ENCODE peak calls at places on chromosomes 7 and 10, in six cellular contexts. E, K, A, C, Y and Q are unnamed samples.

GRCh38 chr7:31102151-31102972 is 50.3 kb downstream of the ADCYAP1R1 start:
- DNase-seq in E (no peak), K (no peak), A (no peak), C (peak), Y (no peak), Q (peak)

GRCh38 chr10:47336387-47337134 is 11.6 kb upstream of the RBP3 start:
- DNase-seq in E (no peak), K (peak), A (no peak), C (no peak), Y (no peak), Q (no peak)

GRCh38 chr10:78831001-78831400 is 237.8 kb upstream of the ZMIZ1 start:
- DNase-seq in E (no peak), K (no peak), A (no peak), C (no peak), Y (no peak), Q (no peak)

GRCh38 chr10:77163670-77164348 is 473.8 kb downstream of the KCNMA1 start:
- DNase-seq in E (peak), K (peak), A (no peak), C (peak), Y (no peak), Q (no peak)

GRCh38 chr10:22712959-22713852 is 1.2 kb downstream of the PIP4K2A start:
- DNase-seq in E (no peak), K (peak), A (peak), C (peak), Y (no peak), Q (peak)

GRCh38 chr10:65602182-65602865 is 1323.5 kb upstream of the LRRTM3 start:
- DNase-seq in E (no peak), K (no peak), A (no peak), C (no peak), Y (no peak), Q (no peak)

GRCh38 chr10:91034494-91035157 is 113.7 kb upstream of the ANKRD1 start:
- DNase-seq in E (no peak), K (peak), A (no peak), C (no peak), Y (peak), Q (peak)

GRCh38 chr7:128865303-128865702 is 2.6 kb downstream of the ATP6V1F start:
- DNase-seq in E (no peak), K (no peak), A (no peak), C (no peak), Y (no peak), Q (no peak)

GRCh38 chr7:2032876-2033407 is 199.8 kb downstream of the MAD1L1 start:
- DNase-seq in E (no peak), K (no peak), A (no peak), C (peak), Y (no peak), Q (no peak)

GRCh38 chr7:77838929-77839491 is 40.4 kb downstream of the PHTF2 start:
- DNase-seq in E (no peak), K (no peak), A (no peak), C (no peak), Y (no peak), Q (no peak)

GRCh38 chr7:30979027-30979426 is 15.3 kb downstream of the GHRHR start:
- DNase-seq in E (no peak), K (no peak), A (no peak), C (no peak), Y (no peak), Q (no peak)

GRCh38 chr10:89466599-89467035 is 52.2 kb downstream of the IFIT5 start:
- DNase-seq in E (no peak), K (peak), A (no peak), C (peak), Y (no peak), Q (no peak)

GRCh38 chr10:6141296-6142151 is 52.7 kb downstream of the RBM17 start:
- DNase-seq in E (peak), K (peak), A (no peak), C (peak), Y (no peak), Q (no peak)

GRCh38 chr7:29565982-29566746 is 2.5 kb downstream of the PRR15 start:
- DNase-seq in E (no peak), K (peak), A (no peak), C (peak), Y (no peak), Q (no peak)

GRCh38 chr10:14603539-14604102 is 171.1 kb downstream of the FAM107B start:
- DNase-seq in E (no peak), K (peak), A (peak), C (peak), Y (no peak), Q (no peak)

GRCh38 chr7:75931676-75932075 is 16.7 kb downstream of the POR start:
- DNase-seq in E (no peak), K (no peak), A (no peak), C (no peak), Y (no peak), Q (no peak)

GRCh38 chr7:43873300-43873699 is 4.0 kb upstream of the MRPS24 start:
- DNase-seq in E (peak), K (peak), A (no peak), C (no peak), Y (no peak), Q (no peak)

GRCh38 chr7:71184609-71185008 is 52.7 kb downstream of the GALNT17 start:
- DNase-seq in E (no peak), K (no peak), A (no peak), C (no peak), Y (no peak), Q (no peak)

GRCh38 chr7:81887098-81887497 is 117.3 kb upstream of the HGF start:
- DNase-seq in E (no peak), K (no peak), A (no peak), C (peak), Y (no peak), Q (no peak)

GRCh38 chr7:45923290-45923689 is 2.2 kb upstream of the IGFBP3 start:
- DNase-seq in E (no peak), K (peak), A (peak), C (peak), Y (peak), Q (peak)

GRCh38 chr7:45921699-45922519 is 837 bp upstream of the IGFBP3 start:
- DNase-seq in E (no peak), K (peak), A (peak), C (peak), Y (peak), Q (no peak)

GRCh38 chr7:45923818-45924217 is 2.7 kb upstream of the IGFBP3 start:
- DNase-seq in E (no peak), K (no peak), A (no peak), C (no peak), Y (no peak), Q (no peak)

GRCh38 chr7:45922810-45923209 is 1.7 kb upstream of the IGFBP3 start:
- DNase-seq in E (no peak), K (peak), A (no peak), C (no peak), Y (peak), Q (no peak)

DNA sequence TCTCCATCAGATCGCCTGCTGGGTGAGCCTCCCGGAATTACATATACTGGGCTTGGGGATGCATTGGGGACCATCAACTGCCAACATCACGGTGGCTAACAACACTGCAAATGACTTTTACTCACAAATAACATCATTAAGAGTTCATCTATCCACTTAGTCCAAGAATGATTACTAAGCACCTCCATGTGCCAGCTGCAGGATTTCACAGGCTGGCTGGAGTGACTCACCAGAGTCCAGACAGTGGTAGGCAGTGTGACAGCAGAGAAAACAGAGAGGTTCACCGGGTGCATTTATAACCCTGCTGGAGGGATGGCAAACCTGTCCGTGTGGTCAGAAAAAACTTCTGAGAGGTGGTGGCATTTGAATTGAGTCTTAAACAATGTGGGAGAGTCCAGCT is 3.2 kb upstream of the IGFBP3 start:
- DNase-seq in E (peak), K (peak), A (no peak), C (no peak), Y (no peak), Q (no peak)
- TF ChIP-seq CTCF in E (no peak), K (no peak), A (no peak), C (peak), Y (no peak), Q (no peak)

DNA sequence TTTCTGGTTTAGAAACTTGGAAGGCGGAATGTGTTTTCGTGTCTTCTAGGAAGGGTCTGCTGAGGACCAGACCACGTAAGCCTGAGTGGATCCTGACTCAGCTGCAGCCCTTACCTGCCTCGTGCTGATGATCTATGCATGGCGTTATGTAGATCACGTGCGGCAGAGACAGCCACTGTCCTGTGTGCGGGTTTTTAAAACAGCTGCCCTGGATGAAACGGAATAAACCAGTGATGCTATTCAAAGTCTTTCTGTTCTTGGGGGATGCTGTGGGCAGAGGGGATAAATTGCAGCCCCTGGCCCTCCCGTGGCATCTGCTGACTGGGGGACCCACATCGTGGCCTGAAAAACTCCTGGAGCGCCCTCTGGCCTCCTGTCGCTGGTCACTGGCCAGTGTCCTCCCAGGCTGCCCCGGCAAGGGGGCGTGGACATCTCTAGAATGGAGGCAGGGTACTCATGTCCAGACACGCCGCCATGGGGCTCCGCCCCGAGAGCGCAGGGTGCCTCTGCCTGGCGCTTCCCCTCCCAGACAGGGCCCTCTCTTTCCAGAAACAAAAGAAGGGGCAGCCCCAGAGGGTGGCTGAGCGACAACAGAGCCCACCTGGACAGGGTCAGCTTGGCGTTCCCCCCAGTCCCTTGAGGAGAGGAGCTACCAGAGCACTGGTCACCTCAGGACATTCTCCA is 13.2 kb downstream of the ALKBH4 start:
- DNase-seq in E (no peak), K (peak), A (peak), C (peak), Y (no peak), Q (no peak)
- TF ChIP-seq CTCF in E (no peak), K (no peak), A (no peak), C (peak), Y (no peak), Q (no peak)

DNA sequence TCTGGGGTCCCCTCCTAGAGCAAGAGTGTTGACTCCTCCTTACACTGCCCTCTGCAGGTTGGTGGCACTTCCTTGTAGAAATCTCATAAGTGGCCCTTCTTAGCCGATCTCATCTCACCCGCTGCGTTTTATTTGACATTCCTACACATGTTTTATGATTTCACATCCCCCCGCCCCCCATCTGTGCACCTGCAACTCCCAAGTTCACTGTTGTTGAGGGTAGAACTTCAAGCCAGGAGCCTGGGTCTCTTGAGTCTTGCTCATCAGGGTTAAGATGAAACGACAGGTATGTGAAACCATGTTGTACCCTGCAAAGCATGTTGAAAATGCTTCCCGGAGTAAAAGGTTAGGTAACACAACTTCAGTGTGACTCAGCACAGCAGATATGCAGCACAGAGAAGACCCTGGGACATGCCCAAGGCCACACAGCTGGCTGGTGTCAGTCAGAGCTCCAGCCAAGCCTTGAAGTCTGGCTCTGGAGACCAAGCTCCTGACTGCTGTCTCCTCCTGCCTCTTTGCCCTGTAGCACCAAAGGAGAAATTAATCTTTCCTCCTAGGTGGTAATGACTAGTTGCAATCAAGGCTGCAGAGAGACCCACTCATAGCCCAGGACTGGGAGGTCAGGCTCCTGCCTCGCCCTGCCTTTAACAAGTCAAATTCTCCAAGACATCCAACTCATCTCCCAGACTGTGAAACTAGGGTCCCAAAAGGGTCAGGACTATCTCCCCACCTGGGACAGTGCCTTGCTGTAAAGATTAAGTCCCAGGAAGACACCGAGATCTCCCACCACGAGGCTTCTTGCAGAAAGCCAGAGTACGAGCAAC is 171.0 kb downstream of the PRKAG2 start:
- DNase-seq in E (no peak), K (peak), A (peak), C (peak), Y (peak), Q (no peak)
- TF ChIP-seq CTCF in E (peak), K (peak), A (peak), C (peak), Y (peak), Q (peak)

DNA sequence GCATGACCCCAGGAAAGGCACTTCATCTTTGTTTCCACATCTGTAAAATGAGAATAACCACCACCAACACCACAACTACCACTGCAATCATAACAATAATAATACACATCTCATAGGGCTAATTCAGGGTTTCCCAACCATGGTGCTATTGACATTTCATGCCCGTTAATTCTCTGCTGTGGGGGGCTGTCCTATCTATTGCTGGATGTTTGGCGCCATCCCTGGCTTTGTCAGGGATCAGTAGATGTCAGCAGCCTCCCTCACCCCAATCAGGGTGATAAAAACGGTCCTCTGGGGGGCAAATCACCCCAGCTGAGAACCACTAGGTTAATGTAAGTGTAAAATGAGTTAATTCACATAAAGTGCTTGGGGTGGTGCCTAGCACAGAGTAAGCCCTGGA is 145.8 kb downstream of the EMX2 start:
- DNase-seq in E (no peak), K (no peak), A (no peak), C (no peak), Y (no peak), Q (no peak)
- TF ChIP-seq CTCF in E (no peak), K (no peak), A (no peak), C (no peak), Y (no peak), Q (no peak)

GRCh38 chr7:129951076-129952011 is 1.4 kb downstream of the UBE2H start:
- DNase-seq in E (no peak), K (peak), A (peak), C (peak), Y (peak), Q (peak)
- TF ChIP-seq CTCF in E (no peak), K (no peak), A (no peak), C (no peak), Y (no peak), Q (no peak)